ENCODE peak calls at places on chromosomes 11 and 22, in four cellular contexts. W, X, D and B are unnamed samples.

GRCh38 chr11:68354181-68354872 is 41.9 kb downstream of the LRP5 start:
- DNase-seq in D (peak), W (no peak), X (peak), B (peak)

GRCh38 chr11:76244311-76245061 is 38.2 kb upstream of the WNT11 start:
- DNase-seq in W (peak), X (no peak), D (no peak), B (no peak)

GRCh38 chr11:69471329-69472052 is 10.0 kb upstream of the LINC01488 start:
- DNase-seq in D (peak), X (no peak), W (peak), B (peak)

GRCh38 chr11:11436715-11437313 is 83.8 kb upstream of the CSNK2A3 start:
- DNase-seq in W (no peak), D (no peak), X (no peak), B (no peak)

GRCh38 chr11:113649311-113649710 is 56.8 kb downstream of the TMPRSS5 start:
- DNase-seq in D (no peak), W (no peak), X (no peak), B (no peak)

GRCh38 chr11:108592591-108593213 is 866 bp downstream of the EXPH5 start:
- DNase-seq in W (no peak), D (peak), X (peak), B (peak)

GRCh38 chr22:22207845-22208564 is 36.6 kb upstream of the VPREB1 start:
- DNase-seq in D (peak), W (no peak), X (peak), B (peak)

GRCh38 chr11:118325283-118325682 is 17.2 kb downstream of the CD3D start:
- DNase-seq in D (no peak), W (no peak), X (no peak), B (no peak)

GRCh38 chr11:17790453-17790852 is 55.9 kb downstream of the KCNC1 start:
- DNase-seq in X (no peak), D (no peak), W (no peak), B (no peak)

GRCh38 chr11:104841185-104841584 is 57.1 kb downstream of the CASP12 start:
- DNase-seq in X (no peak), D (no peak), W (no peak), B (no peak)

GRCh38 chr11:4061700-4062099 is 32.9 kb upstream of the RRM1 start:
- DNase-seq in W (no peak), D (no peak), X (no peak), B (no peak)

GRCh38 chr11:79461144-79461543 is 20.3 kb upstream of the TENM4 start:
- DNase-seq in W (no peak), X (no peak), D (peak), B (no peak)

GRCh38 chr22:24697671-24698082 is 76.8 kb downstream of the PIWIL3 start:
- DNase-seq in D (no peak), W (no peak), X (peak), B (no peak)

GRCh38 chr11:82980292-82980691 is 78.8 kb downstream of the DDIAS start:
- DNase-seq in W (no peak), X (no peak), D (peak), B (no peak)

GRCh38 chr22:20516399-20516798 is 9.0 kb downstream of the MED15 start:
- DNase-seq in D (no peak), W (no peak), X (no peak), B (no peak)

GRCh38 chr22:38260760-38261477 is 11.9 kb downstream of the TMEM184B start:
- DNase-seq in D (peak), X (no peak), W (no peak), B (no peak)